ENCODE peak calls at places on chromosomes 11 and 22, in eight cellular contexts. F is HT-29; U is tibial nerve; P is RCC 7860; Z is left ventricle myocardium inferior; L is A549; I is naive thymus-derived CD8-positive, alpha-beta T cell; W is NCI-H1417. N is an unnamed sample.

GRCh38 chr11:24005202-24005876 is 491.5 kb upstream of the LUZP2 start:
- DNase-seq in F (no peak), U (no peak), P (no peak), Z (no peak), L (no peak), I (no peak), W (no peak), N (no peak)

GRCh38 chr11:116981216-116981887 is 116.9 kb downstream of the SIK3 start:
- DNase-seq in F (no peak), U (no peak), P (no peak), Z (no peak), L (no peak), I (no peak), W (no peak), N (no peak)

GRCh38 chr22:42632096-42632495 is 8.3 kb downstream of the ATP5MGL start:
- DNase-seq in F (no peak), U (peak; percentile 4), P (no peak), Z (no peak), L (no peak), I (no peak), W (no peak), N (no peak)

GRCh38 chr22:50191041-50191740 is 5.5 kb downstream of the TRABD start:
- DNase-seq in F (no peak), U (no peak), P (peak; percentile 4), Z (no peak), L (no peak), I (peak; percentile 92), W (no peak), N (no peak)

GRCh38 chr11:109275931-109276330 is 146.1 kb upstream of the C11orf87 start:
- DNase-seq in F (no peak), U (no peak), P (no peak), Z (no peak), L (no peak), I (no peak), W (no peak), N (no peak)

GRCh38 chr11:46119352-46120216 is 1.7 kb downstream of the PHF21A start:
- DNase-seq in F (peak; percentile 37), U (peak; percentile 56), P (no peak), Z (peak; percentile 35), L (peak; percentile 80), I (peak; percentile 55), W (peak; percentile 67), N (peak; percentile 73)

GRCh38 chr22:24247564-24248344 is 2.9 kb upstream of the GGT5 start:
- DNase-seq in F (peak; percentile 60), U (peak; percentile 89), P (peak; percentile 43), Z (peak; percentile 89), L (peak; percentile 83), I (peak; percentile 23), W (peak; percentile 27), N (peak; percentile 90)

GRCh38 chr11:69368119-69368880 is 74.3 kb downstream of the MYEOV start:
- DNase-seq in F (no peak), U (no peak), P (no peak), Z (no peak), L (no peak), I (no peak), W (no peak), N (no peak)

GRCh38 chr22:44003016-44003775 is 20.9 kb upstream of the PARVB start:
- DNase-seq in F (no peak), U (no peak), P (no peak), Z (no peak), L (no peak), I (no peak), W (no peak), N (no peak)

GRCh38 chr11:100094121-100094865 is 592.8 kb upstream of the ARHGAP42 start:
- DNase-seq in F (no peak), U (no peak), P (no peak), Z (no peak), L (no peak), I (no peak), W (no peak), N (no peak)

GRCh38 chr11:75328426-75329277 is 22.8 kb downstream of the ARRB1 start:
- DNase-seq in F (peak; percentile 94), U (peak; percentile 81), P (peak; percentile 81), Z (peak; percentile 70), L (peak; percentile 85), I (peak; percentile 67), W (peak; percentile 85), N (peak; percentile 58)

GRCh38 chr22:26143801-26144325 is 25.4 kb upstream of the SEZ6L start:
- DNase-seq in F (no peak), U (no peak), P (no peak), Z (no peak), L (no peak), I (no peak), W (no peak), N (no peak)

GRCh38 chr11:64086263-64086938 is 50.7 kb downstream of the FLRT1 start:
- DNase-seq in F (peak; percentile 53), U (peak; percentile 36), P (no peak), Z (peak; percentile 64), L (peak; percentile 30), I (no peak), W (peak; percentile 63), N (no peak)

GRCh38 chr11:34754171-34754823 is 133.4 kb downstream of the EHF start:
- DNase-seq in F (no peak), U (no peak), P (no peak), Z (no peak), L (no peak), I (no peak), W (no peak), N (no peak)

GRCh38 chr11:77053217-77054013 is 13.4 kb upstream of the CAPN5 start:
- DNase-seq in F (no peak), U (no peak), P (no peak), Z (no peak), L (no peak), I (no peak), W (no peak), N (no peak)

GRCh38 chr11:48034926-48035876 is 54.8 kb downstream of the PTPRJ start:
- DNase-seq in F (no peak), U (peak; percentile 82), P (no peak), Z (peak; percentile 33), L (no peak), I (no peak), W (no peak), N (no peak)

GRCh38 chr22:25153961-25154685 is 45.5 kb upstream of the CRYBB3 start:
- DNase-seq in F (peak; percentile 83), U (peak; percentile 54), P (no peak), Z (peak; percentile 58), L (no peak), I (no peak), W (no peak), N (peak; percentile 46)

GRCh38 chr22:49973018-49973965 is 12.7 kb downstream of the PIM3 start:
- DNase-seq in F (no peak), U (no peak), P (no peak), Z (no peak), L (peak; percentile 33), I (no peak), W (no peak), N (peak; percentile 39)

GRCh38 chr22:22362311-22362710 is 117.7 kb downstream of the VPREB1 start:
- DNase-seq in F (no peak), U (no peak), P (no peak), Z (no peak), L (no peak), I (no peak), W (no peak), N (no peak)

GRCh38 chr11:13210424-13210823 is 67.2 kb upstream of the BMAL1 start:
- DNase-seq in F (peak; percentile 88), U (peak; percentile 71), P (peak; percentile 67), Z (peak; percentile 42), L (peak; percentile 88), I (no peak), W (peak; percentile 61), N (peak; percentile 59)

GRCh38 chr11:27718346-27718852 is 18.1 kb upstream of the BDNF start:
- DNase-seq in F (no peak), U (no peak), P (peak; percentile 67), Z (no peak), L (peak; percentile 93), I (no peak), W (peak; percentile 87), N (peak; percentile 91)

GRCh38 chr11:2325719-2326118 is 23.9 kb downstream of the TSPAN32 start:
- DNase-seq in F (no peak), U (no peak), P (no peak), Z (peak; percentile 50), L (no peak), I (no peak), W (no peak), N (peak; percentile 40)

GRCh38 chr11:14186376-14186775 is 172.6 kb downstream of the RRAS2 start:
- DNase-seq in F (no peak), U (no peak), P (no peak), Z (no peak), L (no peak), I (no peak), W (no peak), N (no peak)

GRCh38 chr11:19474211-19474610 is 233.5 kb upstream of the E2F8 start:
- DNase-seq in F (no peak), U (no peak), P (no peak), Z (no peak), L (no peak), I (no peak), W (no peak), N (no peak)

GRCh38 chr11:75969626-75970308 is 154.8 kb downstream of the UVRAG start:
- DNase-seq in F (peak; percentile 29), U (no peak), P (no peak), Z (no peak), L (peak; percentile 2), I (no peak), W (no peak), N (peak; percentile 39)

GRCh38 chr11:102144357-102145342 is 34.4 kb downstream of the YAP1 start:
- DNase-seq in F (no peak), U (peak; percentile 63), P (no peak), Z (peak; percentile 32), L (no peak), I (no peak), W (no peak), N (no peak)

GRCh38 chr11:19725379-19726079 is 12.9 kb downstream of the NAV2 start:
- DNase-seq in F (no peak), U (no peak), P (no peak), Z (no peak), L (no peak), I (no peak), W (no peak), N (peak; percentile 26)

GRCh38 chr22:46783721-46784120 is 21.3 kb downstream of the TBC1D22A start:
- DNase-seq in F (no peak), U (no peak), P (no peak), Z (no peak), L (no peak), I (no peak), W (no peak), N (no peak)

GRCh38 chr11:120686516-120686915 is 175.0 kb downstream of the GRIK4 start:
- DNase-seq in F (no peak), U (no peak), P (no peak), Z (no peak), L (no peak), I (no peak), W (peak; percentile 11), N (no peak)

GRCh38 chr11:92707173-92707619 is 262.3 kb upstream of the MTNR1B start:
- DNase-seq in F (no peak), U (peak; percentile 16), P (no peak), Z (no peak), L (no peak), I (no peak), W (peak; percentile 95), N (no peak)

GRCh38 chr22:40182231-40182835 is 4.6 kb downstream of the TNRC6B start:
- DNase-seq in F (no peak), U (no peak), P (no peak), Z (no peak), L (no peak), I (no peak), W (no peak), N (peak; percentile 40)

GRCh38 chr11:65524747-65525658 is at the start of gene SCYL1:
- DNase-seq in F (peak; percentile 73), U (peak; percentile 68), P (peak; percentile 37), Z (peak; percentile 82), L (peak; percentile 81), I (peak; percentile 68), W (peak; percentile 84), N (peak; percentile 41)

GRCh38 chr11:97722721-97723120 is 1298.0 kb upstream of the CNTN5 start:
- DNase-seq in F (no peak), U (no peak), P (no peak), Z (no peak), L (no peak), I (no peak), W (no peak), N (peak; percentile 6)

GRCh38 chr11:78782725-78783124 is 208.1 kb upstream of the NARS2 start:
- DNase-seq in F (no peak), U (no peak), P (no peak), Z (no peak), L (no peak), I (no peak), W (no peak), N (no peak)

N was measured in astrocyte.